ENCODE peak calls at places on chromosomes 1 and 21, in four cellular contexts. E, U, P and O are unnamed samples.
A peak's percentile ranks its signal among the peaks of the same experiment; 100 is the strongest.

GRCh38 chr1:6412896-6413295 is 6.8 kb downstream of the HES2 start:
- DNase-seq in U (no peak), P (no peak), E (no peak), O (no peak)

GRCh38 chr1:7595338-7595737 is 175.8 kb upstream of the VAMP3 start:
- DNase-seq in U (no peak), E (no peak), P (no peak), O (no peak)

GRCh38 chr1:109792056-109792831 is 28.5 kb upstream of the EPS8L3 start:
- DNase-seq in U (no peak), P (no peak), E (peak; percentile 83), O (no peak)

GRCh38 chr1:32404956-32405355 is 10.7 kb upstream of the BSDC1 start:
- DNase-seq in U (no peak), E (no peak), P (no peak), O (no peak)

GRCh38 chr1:169722784-169723183 is 11.1 kb downstream of the SELE start:
- DNase-seq in E (no peak), U (no peak), P (no peak), O (no peak)

GRCh38 chr1:35559317-35559944 is 1.8 kb downstream of the NCDN start:
- DNase-seq in E (no peak), U (no peak), P (no peak), O (no peak)

GRCh38 chr1:30476476-30476875 is 246.9 kb downstream of the MATN1 start:
- DNase-seq in U (no peak), P (no peak), E (no peak), O (no peak)

GRCh38 chr21:26169611-26170470 is 729 bp downstream of the APP start:
- DNase-seq in E (no peak), U (no peak), P (no peak), O (peak; percentile 13)

GRCh38 chr1:24416666-24417391 is 1.2 kb downstream of the NIPAL3 start:
- DNase-seq in P (no peak), U (peak; percentile 34), E (peak; percentile 53), O (peak; percentile 41)

GRCh38 chr1:205276334-205277065 is 45.0 kb downstream of the NUAK2 start:
- DNase-seq in U (no peak), E (no peak), P (no peak), O (no peak)

GRCh38 chr1:154534263-154534844 is 24.1 kb downstream of the UBE2Q1 start:
- DNase-seq in U (no peak), P (no peak), E (peak; percentile 64), O (no peak)

GRCh38 chr1:40592107-40592773 is 60.8 kb downstream of the ZNF684 start:
- DNase-seq in U (no peak), E (no peak), P (no peak), O (no peak)

GRCh38 chr1:246923482-246923881 is 8.3 kb downstream of the AHCTF1 start:
- DNase-seq in E (no peak), P (no peak), U (no peak), O (no peak)

GRCh38 chr1:19635646-19636045 is 8.5 kb upstream of the NBL1 start:
- DNase-seq in P (no peak), E (no peak), U (no peak), O (no peak)

GRCh38 chr1:66731462-66731861 is 20.8 kb upstream of the DYNLT5 start:
- DNase-seq in P (no peak), E (no peak), U (no peak), O (no peak)

DNA sequence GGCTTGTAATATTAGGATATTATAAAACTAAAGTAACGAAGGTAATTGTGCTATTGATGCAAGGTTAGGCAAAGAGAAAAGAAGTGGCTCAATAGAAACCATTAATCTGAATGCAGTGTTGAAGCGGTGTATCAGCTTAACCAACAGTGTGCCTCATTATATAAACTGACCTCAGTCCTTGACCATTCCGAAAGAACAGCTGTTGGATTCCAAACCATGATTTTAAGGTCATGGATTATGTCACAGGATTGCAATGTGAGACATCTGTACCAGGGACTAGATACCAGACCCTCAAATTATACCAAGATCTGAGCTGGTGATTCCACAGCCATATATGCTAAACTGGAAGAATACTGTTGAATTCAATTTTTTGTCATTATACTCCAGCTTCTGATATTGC is 134.2 kb upstream of the HP1BP3 start:
- DNase-seq in P (no peak), E (no peak), U (no peak), O (no peak)
- TF ChIP-seq SPI1 in P (no peak), E (no peak), U (no peak), O (no peak)

GRCh38 chr1:87706198-87706597 is 377.5 kb downstream of the LMO4 start:
- DNase-seq in P (no peak), U (no peak), E (no peak), O (no peak)
- TF ChIP-seq SPI1 in P (no peak), U (no peak), E (no peak), O (no peak)

DNA sequence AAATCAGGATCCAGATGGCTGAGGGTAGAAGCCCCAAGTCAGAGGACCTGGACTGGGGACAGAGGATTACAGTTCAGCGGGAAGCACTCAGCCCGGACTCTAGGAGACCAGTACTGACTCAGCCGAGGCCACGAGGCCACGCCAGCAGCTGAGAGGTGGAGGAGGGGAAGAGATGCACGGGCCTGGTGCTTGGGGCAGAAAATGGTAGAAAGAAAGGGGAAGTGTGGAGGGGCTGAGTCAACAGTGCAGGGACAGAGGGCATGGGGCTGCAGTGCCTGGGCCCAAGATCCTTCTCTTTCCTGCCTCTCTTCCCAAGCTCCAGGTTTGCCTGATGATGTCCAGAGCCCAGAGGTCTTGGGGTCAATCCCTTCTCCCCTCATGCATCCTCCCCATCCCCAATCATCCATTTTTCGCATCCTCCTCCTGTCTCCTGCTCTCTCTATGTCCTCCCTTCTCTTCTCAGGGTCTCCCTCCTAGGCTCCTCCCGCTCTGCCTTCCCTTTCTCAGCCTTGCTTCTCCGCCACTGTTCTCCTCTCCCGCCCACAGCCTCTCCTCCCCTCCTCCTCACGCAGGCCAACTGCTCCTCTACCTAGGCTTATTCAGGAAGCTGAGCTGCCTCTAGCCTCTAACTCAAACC is 7.7 kb downstream of the ARHGEF2 start:
- DNase-seq in U (no peak), P (peak; percentile 81), E (no peak), O (peak; percentile 76)
- TF ChIP-seq SPI1 in U (peak; percentile 99), P (peak; percentile 99), E (peak; percentile 99), O (peak; percentile 98)

DNA sequence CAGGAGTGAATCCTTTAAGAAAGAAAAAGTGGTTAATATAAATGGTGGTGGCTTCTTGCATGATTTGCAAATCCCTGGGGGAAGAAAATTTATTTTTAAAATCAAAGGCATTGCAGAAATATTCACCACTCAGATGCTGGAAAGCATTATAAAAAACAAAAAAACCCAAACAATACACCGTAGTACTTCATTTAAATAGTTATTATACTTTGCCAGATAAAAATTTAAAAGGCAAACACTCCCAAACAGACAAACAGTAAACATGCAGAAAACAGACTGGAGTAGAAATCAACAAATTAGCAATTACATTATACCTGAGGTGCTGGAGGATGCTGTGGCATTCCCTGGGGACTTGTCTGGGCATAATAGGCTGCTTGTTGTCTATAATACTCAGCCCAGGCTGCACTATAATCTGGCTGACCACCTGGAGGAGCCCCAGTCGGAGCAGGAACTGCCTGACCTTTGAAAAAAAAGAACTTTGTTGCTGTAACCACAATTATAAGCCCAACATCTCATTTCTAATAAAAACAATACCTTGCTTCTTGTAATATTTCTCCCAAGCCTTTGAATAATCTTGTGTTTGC is 29.9 kb downstream of the FUBP1 start:
- DNase-seq in E (peak; percentile 16), U (no peak), P (no peak), O (no peak)
- TF ChIP-seq SPI1 in E (no peak), U (no peak), P (no peak), O (no peak)

DNA sequence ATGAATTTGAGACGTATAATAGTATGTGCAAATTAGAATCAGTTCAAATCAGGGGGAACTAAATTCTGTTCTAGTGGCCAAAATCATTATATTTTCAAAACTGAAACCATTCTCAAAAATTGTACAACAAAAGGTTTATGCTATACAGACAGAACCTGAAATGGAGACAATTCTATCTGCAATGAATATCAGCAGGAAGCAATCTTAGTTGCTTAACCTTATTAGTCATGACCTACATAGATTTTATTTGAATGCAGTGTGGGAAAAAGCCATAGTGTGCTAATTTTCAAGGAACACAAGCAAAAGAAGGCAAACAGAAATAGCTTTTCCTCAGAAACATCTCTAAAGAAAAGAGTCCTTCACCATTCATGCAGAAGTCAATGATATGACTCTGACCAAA is 6.5 kb downstream of the AK5 start:
- DNase-seq in E (no peak), U (no peak), P (no peak), O (no peak)
- TF ChIP-seq SPI1 in E (no peak), U (no peak), P (no peak), O (no peak)

DNA sequence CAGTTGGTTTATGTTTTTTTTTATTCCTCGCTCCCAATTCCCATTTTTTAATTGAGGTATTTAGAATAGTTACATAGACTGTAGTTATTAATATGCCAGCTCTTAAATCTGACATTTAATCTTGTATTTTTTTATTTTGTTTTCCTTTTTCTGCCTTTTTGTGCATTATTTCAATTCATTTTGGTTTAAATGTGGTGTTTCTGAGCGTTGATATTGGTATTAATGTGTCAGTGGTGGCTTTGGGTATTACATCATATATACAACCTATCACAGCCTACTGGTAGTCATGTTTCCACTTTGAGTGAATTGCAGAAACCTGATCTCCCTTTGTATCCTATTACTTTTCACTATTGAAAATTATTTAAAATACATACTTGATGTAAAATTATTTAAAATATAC is 1027.3 kb downstream of the KCNT2 start:
- DNase-seq in P (no peak), E (peak; percentile 23), U (no peak), O (no peak)
- TF ChIP-seq SPI1 in P (no peak), E (no peak), U (no peak), O (no peak)